ENCODE peak calls at places on chromosomes 4 and X, in eight cellular contexts. J is sigmoid colon, S is OCI-LY7, Q is NB4, U is choroid plexus epithelial cell, W is RWPE2, F is adipocyte, R is esophagus muscularis mucosa. K is an unnamed sample.

GRCh38 chrX:100928660-100929613 is at the start of gene XKRX:
- DNase-seq in R (no peak), F (peak; percentile 42), J (no peak), Q (no peak), W (peak; percentile 38), S (peak; percentile 81), U (no peak), K (peak; percentile 11)

GRCh38 chrX:31319586-31319985 is 247.7 kb upstream of the FTHL17 start:
- DNase-seq in Q (no peak), W (no peak), F (peak; percentile 34), R (no peak), S (no peak), J (no peak), U (peak; percentile 64), K (no peak)

GRCh38 chr4:90121961-90122748 is 5.0 kb upstream of the CCSER1 start:
- DNase-seq in U (no peak), W (peak; percentile 80), S (no peak), F (no peak), Q (no peak), R (no peak), J (no peak), K (no peak)

GRCh38 chr4:139300431-139301142 is 718 bp upstream of the NAA15 start:
- DNase-seq in J (no peak), S (peak; percentile 54), W (no peak), F (peak; percentile 80), Q (peak; percentile 68), U (peak; percentile 75), R (no peak), K (peak; percentile 73)

GRCh38 chr4:87078987-87079469 is 141.4 kb downstream of the KLHL8 start:
- DNase-seq in R (no peak), U (peak; percentile 85), J (peak; percentile 81), W (no peak), Q (no peak), S (no peak), F (peak; percentile 87), K (peak; percentile 72)

GRCh38 chr4:76704133-76704881 is 193.6 kb downstream of the SOWAHB start:
- DNase-seq in Q (no peak), R (no peak), U (peak; percentile 58), S (no peak), W (peak; percentile 73), J (no peak), F (peak; percentile 72), K (peak; percentile 61)

GRCh38 chr4:102625232-102625930 is 124.2 kb downstream of the NFKB1 start:
- DNase-seq in R (no peak), J (no peak), S (peak; percentile 61), W (no peak), U (peak; percentile 81), Q (peak; percentile 75), F (peak; percentile 71), K (peak; percentile 65)

GRCh38 chr4:133483600-133484246 is 334.6 kb downstream of the PCDH10 start:
- DNase-seq in U (peak; percentile 83), W (no peak), R (no peak), F (peak; percentile 78), Q (peak; percentile 24), J (no peak), S (no peak), K (peak; percentile 12)

GRCh38 chrX:106862972-106863688 is 40.0 kb downstream of the RIPPLY1 start:
- DNase-seq in R (no peak), W (no peak), F (no peak), Q (peak; percentile 17), J (no peak), S (peak; percentile 30), U (peak; percentile 23), K (peak; percentile 9)

GRCh38 chr4:145960012-145960411 is 21.4 kb upstream of the ZNF827 start:
- DNase-seq in S (no peak), J (no peak), U (peak; percentile 7), W (no peak), R (no peak), F (no peak), Q (no peak), K (no peak)

GRCh38 chrX:13028871-13029336 is 15.5 kb downstream of the FAM9C start:
- DNase-seq in R (no peak), U (no peak), W (no peak), Q (no peak), F (no peak), J (no peak), S (no peak), K (no peak)

GRCh38 chr4:48005781-48006180 is 10.7 kb downstream of the CNGA1 start:
- DNase-seq in S (no peak), W (no peak), R (no peak), J (no peak), Q (no peak), U (no peak), F (no peak), K (no peak)
- H3K4me3 ChIP-seq in S (no peak overlapping the region), W (no peak overlapping the region), R (no peak overlapping the region), J (no peak overlapping the region), Q (no peak overlapping the region), U (no peak overlapping the region), F (no peak overlapping the region), K (no peak overlapping the region)

DNA sequence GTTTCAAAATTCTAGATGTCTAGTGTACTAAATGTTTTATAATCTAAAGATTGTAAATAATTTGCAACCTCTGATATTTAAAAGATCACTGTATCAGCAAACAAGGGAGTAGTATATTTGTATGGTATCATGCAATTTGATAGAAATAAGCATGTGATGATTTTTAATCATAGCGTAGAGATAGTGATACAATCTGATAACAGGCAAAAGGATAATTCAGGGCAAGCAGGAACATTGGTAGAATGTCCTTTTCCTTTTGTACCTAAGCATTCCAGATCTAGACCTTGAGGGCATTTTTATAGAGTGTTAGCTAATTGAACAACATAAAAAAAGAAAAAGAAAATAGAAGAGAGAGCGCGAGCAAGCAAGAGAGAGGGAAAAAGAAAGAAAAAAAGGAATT is 1.4 kb downstream of the ANK2 start:
- DNase-seq in F (no peak), W (no peak), J (no peak), Q (no peak), S (no peak), U (no peak), R (no peak), K (no peak)
- H3K4me3 ChIP-seq in F (no peak overlapping the region), W (no peak overlapping the region), J (no peak overlapping the region), Q (no peak overlapping the region), S (no peak overlapping the region), U (no peak overlapping the region), R (peak overlapping the region; percentile 4), K (no peak overlapping the region)

DNA sequence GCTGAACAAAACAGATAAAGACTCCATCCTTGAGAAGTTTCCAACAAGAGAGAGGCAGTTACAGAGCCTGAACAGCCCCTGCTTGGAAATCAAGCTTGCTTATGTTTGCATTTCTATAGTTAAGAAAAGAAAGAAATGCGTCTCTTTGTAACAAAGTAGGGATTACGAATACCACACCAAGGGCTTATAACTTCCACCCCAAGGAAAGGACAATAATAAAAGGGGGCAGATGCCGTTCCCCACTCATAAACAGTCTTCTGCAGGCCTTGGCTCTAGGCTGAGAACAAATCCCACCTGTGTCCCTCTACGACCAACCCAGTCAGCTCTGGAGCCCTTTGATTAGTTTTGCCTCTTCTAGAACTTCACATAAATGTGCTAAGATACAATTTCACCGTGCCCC is 183.8 kb upstream of the MAP3K15 start:
- DNase-seq in J (no peak), S (no peak), F (no peak), R (no peak), W (no peak), Q (no peak), U (no peak), K (no peak)
- H3K4me3 ChIP-seq in J (no peak overlapping the region), S (no peak overlapping the region), F (no peak overlapping the region), R (no peak overlapping the region), W (no peak overlapping the region), Q (no peak overlapping the region), U (no peak overlapping the region), K (no peak overlapping the region)

GRCh38 chr4:120008075-120008474 is 58.6 kb downstream of the MAD2L1 start:
- DNase-seq in F (no peak), Q (no peak), U (no peak), W (no peak), S (no peak), R (no peak), J (no peak), K (no peak)
- H3K4me3 ChIP-seq in F (no peak overlapping the region), Q (no peak overlapping the region), U (no peak overlapping the region), W (no peak overlapping the region), S (no peak overlapping the region), R (no peak overlapping the region), J (no peak overlapping the region), K (no peak overlapping the region)

GRCh38 chr4:110487873-110488272 is 11.9 kb downstream of the ENPEP start:
- DNase-seq in W (no peak), F (peak; percentile 58), R (no peak), J (no peak), S (no peak), U (peak; percentile 35), Q (no peak), K (peak; percentile 32)
- H3K4me3 ChIP-seq in W (no peak overlapping the region), F (no peak overlapping the region), R (no peak overlapping the region), J (no peak overlapping the region), S (no peak overlapping the region), U (no peak overlapping the region), Q (no peak overlapping the region), K (no peak overlapping the region)